ENCODE peak calls at places on chromosomes 11 and 22, in nine cellular contexts. R is esophagus squamous epithelium, G is thyroid gland, V is heart left ventricle, H is IMR-90, P is transverse colon, C is body of pancreas, K is suprapubic skin, T is right lobe of liver. Y is an unnamed sample.

GRCh38 chr11:102932678-102933077 is 22.9 kb downstream of the MMP13 start:
- DNase-seq in T (no peak), H (no peak), V (no peak), K (no peak), G (no peak), R (no peak), C (no peak), P (no peak), Y (no peak)

GRCh38 chr22:18113680-18114394 is 3.2 kb downstream of the TUBA8 start:
- DNase-seq in P (no peak), T (no peak), C (no peak), H (no peak), R (no peak), G (no peak), K (no peak), V (no peak), Y (no peak)

GRCh38 chr11:11876458-11876857 is 34.7 kb downstream of the USP47 start:
- DNase-seq in R (no peak), K (no peak), C (no peak), T (no peak), V (no peak), P (no peak), H (no peak), G (no peak), Y (no peak)

GRCh38 chr22:48811885-48812284 is 1015.8 kb downstream of the BRD1 start:
- DNase-seq in C (no peak), V (no peak), G (no peak), T (no peak), K (no peak), P (no peak), H (no peak), R (no peak), Y (no peak)

GRCh38 chr22:45993841-45994240 is 16.9 kb upstream of the WNT7B start:
- DNase-seq in K (no peak), G (no peak), R (no peak), V (peak; percentile 7), C (no peak), H (no peak), P (no peak), T (no peak), Y (no peak)

GRCh38 chr11:73538381-73538872 is 59.5 kb downstream of the FAM168A start:
- DNase-seq in T (no peak), P (no peak), H (no peak), K (no peak), R (no peak), G (no peak), V (no peak), C (no peak), Y (no peak)

GRCh38 chr11:114151631-114152030 is 92.1 kb downstream of the ZBTB16 start:
- DNase-seq in C (no peak), K (no peak), H (no peak), T (no peak), R (no peak), G (no peak), V (no peak), P (no peak), Y (no peak)

GRCh38 chr11:99098258-99098657 is 77.5 kb downstream of the CNTN5 start:
- DNase-seq in C (no peak), T (no peak), V (no peak), K (no peak), H (no peak), G (no peak), R (no peak), P (no peak), Y (no peak)

GRCh38 chr11:44469412-44469811 is 96.1 kb upstream of the CD82 start:
- DNase-seq in R (no peak), H (no peak), P (no peak), V (no peak), C (no peak), K (no peak), T (no peak), G (no peak), Y (no peak)

GRCh38 chr11:44467931-44468330 is 97.5 kb upstream of the CD82 start:
- DNase-seq in K (no peak), P (no peak), R (no peak), C (no peak), V (no peak), G (no peak), T (no peak), H (no peak), Y (no peak)

GRCh38 chr11:44471603-44472002 is 93.9 kb upstream of the CD82 start:
- DNase-seq in T (no peak), P (no peak), G (peak; percentile 40), V (no peak), K (no peak), R (no peak), H (no peak), C (no peak), Y (no peak)

GRCh38 chr11:44468338-44468988 is 97.0 kb upstream of the CD82 start:
- DNase-seq in H (no peak), K (no peak), R (no peak), T (no peak), V (no peak), P (no peak), G (no peak), C (no peak), Y (no peak)

DNA sequence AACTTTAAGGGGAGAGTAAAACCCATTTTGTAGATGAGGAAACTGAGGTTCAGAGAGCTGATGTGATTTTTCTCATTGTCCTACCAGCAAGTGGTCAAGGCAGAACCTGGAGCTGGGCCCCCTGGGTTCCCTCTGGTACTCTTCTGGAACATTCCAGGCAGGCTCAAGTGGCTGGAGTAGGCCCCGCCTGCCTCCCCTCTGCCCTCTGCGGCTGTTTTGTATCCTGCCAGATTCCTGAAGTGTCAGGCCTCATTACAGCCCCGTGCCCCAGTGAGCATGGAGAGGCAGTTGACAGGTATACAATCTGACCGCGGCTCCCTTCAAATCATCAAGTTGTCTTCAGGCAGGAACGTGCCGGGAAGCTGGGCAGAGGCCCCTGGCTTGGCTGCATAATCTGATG is 94.6 kb upstream of the CD82 start:
- DNase-seq in V (no peak), R (no peak), T (no peak), G (peak; percentile 56), C (no peak), K (no peak), H (no peak), P (no peak), Y (no peak)
- TF ChIP-seq POLR2A in V (no peak), R (no peak), T (no peak), G (no peak), C (no peak), K (no peak), H (no peak), P (no peak), Y (no peak)

DNA sequence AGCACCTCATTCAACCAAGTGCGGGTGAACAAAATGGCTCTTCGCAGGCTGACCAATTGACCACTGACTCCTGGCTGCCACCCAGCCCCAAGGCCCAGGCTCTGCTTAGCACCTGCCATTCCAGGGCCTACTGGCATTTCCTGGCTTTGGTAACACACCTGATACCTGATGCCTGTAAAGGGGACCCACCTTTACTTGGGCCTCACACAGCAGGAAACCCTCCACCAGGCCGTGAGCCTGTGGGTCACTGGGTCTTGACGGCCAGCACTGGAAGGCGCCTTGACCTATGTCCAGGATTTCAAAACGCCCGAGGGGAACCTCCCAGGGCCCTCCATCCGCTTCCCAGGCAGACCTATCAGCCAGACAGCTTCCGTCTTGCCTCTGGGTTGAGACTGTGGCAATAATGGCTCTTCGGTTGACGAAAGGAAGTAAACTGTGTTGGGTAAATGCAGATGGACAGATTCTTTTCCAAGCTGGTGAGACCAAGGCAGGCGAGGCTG is 16.8 kb upstream of the TMEM184B start:
- DNase-seq in G (no peak), H (no peak), R (no peak), P (no peak), V (no peak), K (no peak), C (no peak), T (no peak), Y (no peak)
- TF ChIP-seq POLR2A in G (no peak), H (no peak), R (no peak), P (no peak), V (no peak), K (no peak), C (no peak), T (no peak), Y (no peak)

GRCh38 chr11:126390418-126390817 is 34.9 kb downstream of the ST3GAL4 start:
- DNase-seq in R (no peak), G (no peak), P (no peak), T (no peak), K (no peak), H (no peak), V (no peak), C (no peak), Y (no peak)

GRCh38 chr11:126392638-126393023 is 37.1 kb downstream of the ST3GAL4 start:
- DNase-seq in C (no peak), V (no peak), K (no peak), G (no peak), R (no peak), P (no peak), H (no peak), T (no peak), Y (no peak)

GRCh38 chr11:126391970-126392637 is 36.6 kb downstream of the ST3GAL4 start:
- DNase-seq in V (no peak), R (no peak), C (no peak), K (no peak), P (no peak), T (no peak), H (no peak), G (peak; percentile 80), Y (no peak)

GRCh38 chr11:126393143-126393542 is 37.7 kb downstream of the ST3GAL4 start:
- DNase-seq in V (no peak), H (no peak), T (no peak), G (no peak), R (no peak), C (no peak), K (no peak), P (no peak), Y (no peak)

GRCh38 chr11:126391286-126391954 is 35.9 kb downstream of the ST3GAL4 start:
- DNase-seq in V (no peak), R (no peak), H (no peak), K (no peak), G (no peak), C (no peak), P (no peak), T (no peak), Y (no peak)
- TF ChIP-seq POLR2A in V (no peak), R (no peak), H (no peak), K (no peak), G (no peak), C (no peak), P (no peak), T (no peak), Y (no peak)

GRCh38 chr11:65612691-65613090 is 1.3 kb downstream of the MAP3K11 start:
- DNase-seq in T (no peak), P (no peak), G (no peak), K (no peak), V (no peak), R (no peak), H (no peak), C (no peak), Y (no peak)

GRCh38 chr11:65611758-65612603 is 2.0 kb downstream of the MAP3K11 start:
- DNase-seq in G (no peak), V (no peak), P (no peak), C (no peak), K (no peak), T (no peak), H (peak; percentile 26), R (no peak), Y (no peak)

GRCh38 chr11:65615229-65615949 is at the start of gene PCNX3:
- DNase-seq in V (peak; percentile 100), R (peak; percentile 99), H (peak; percentile 100), T (peak; percentile 100), K (peak; percentile 100), C (peak; percentile 100), P (peak; percentile 100), G (peak; percentile 100), Y (peak; percentile 100)

GRCh38 chr11:65611028-65611757 is 2.8 kb downstream of the MAP3K11 start:
- DNase-seq in V (peak; percentile 84), R (no peak), C (no peak), P (no peak), G (no peak), K (no peak), T (peak; percentile 78), H (no peak), Y (peak; percentile 40)

GRCh38 chr11:65613091-65613928 is 711 bp downstream of the MAP3K11 start:
- DNase-seq in R (no peak), P (no peak), H (no peak), G (peak; percentile 61), T (peak; percentile 71), V (no peak), K (no peak), C (peak; percentile 65), Y (peak; percentile 37)
- TF ChIP-seq POLR2A in R (no peak), P (no peak), H (no peak), G (no peak), T (no peak), V (no peak), K (no peak), C (no peak), Y (no peak)

Y was measured in lower leg skin.